ENCODE peak calls at places on chromosomes 7 and 10, in eight cellular contexts. One of them, this sample, is unnamed. For H3K4me1, the result is how much of the 10 kb centered on the place peaks cover.

GRCh38 chr7:1981201-1981877 is 251.4 kb downstream of the MAD1L1 start:
- DNase-seq in right atrium auricular region: no peak
- DNase-seq in A549: no peak
- DNase-seq in upper lobe of right lung: peak
- DNase-seq in mammary epithelial cell: no peak
- DNase-seq in heart left ventricle: no peak
- DNase-seq in breast epithelium: no peak
- DNase-seq in CD8-positive, alpha-beta T cell: no peak
- DNase-seq in this sample: no peak

GRCh38 chr10:123583639-123584418 is 82.3 kb upstream of the GPR26 start:
- DNase-seq in right atrium auricular region: peak
- DNase-seq in A549: peak
- DNase-seq in upper lobe of right lung: peak
- DNase-seq in mammary epithelial cell: peak
- DNase-seq in heart left ventricle: peak
- DNase-seq in breast epithelium: peak
- DNase-seq in CD8-positive, alpha-beta T cell: no peak
- DNase-seq in this sample: no peak

GRCh38 chr10:117005454-117006055 is 568 bp upstream of the SHTN1 start:
- DNase-seq in right atrium auricular region: no peak
- DNase-seq in A549: peak
- DNase-seq in upper lobe of right lung: no peak
- DNase-seq in mammary epithelial cell: peak
- DNase-seq in heart left ventricle: no peak
- DNase-seq in breast epithelium: peak
- DNase-seq in CD8-positive, alpha-beta T cell: no peak
- DNase-seq in this sample: no peak

GRCh38 chr7:30329706-30330105 is 45.3 kb downstream of the ZNRF2 start:
- DNase-seq in right atrium auricular region: no peak
- DNase-seq in A549: no peak
- DNase-seq in upper lobe of right lung: no peak
- DNase-seq in mammary epithelial cell: no peak
- DNase-seq in heart left ventricle: no peak
- DNase-seq in breast epithelium: no peak
- DNase-seq in CD8-positive, alpha-beta T cell: no peak
- DNase-seq in this sample: no peak

GRCh38 chr7:73682745-73683055 is 553 bp downstream of the DNAJC30 start:
- DNase-seq in right atrium auricular region: no peak
- DNase-seq in A549: no peak
- DNase-seq in upper lobe of right lung: no peak
- DNase-seq in mammary epithelial cell: peak
- DNase-seq in heart left ventricle: no peak
- DNase-seq in breast epithelium: no peak
- DNase-seq in CD8-positive, alpha-beta T cell: no peak
- DNase-seq in this sample: no peak

GRCh38 chr7:140641532-140642191 is 1.0 kb upstream of the DENND2A start:
- DNase-seq in right atrium auricular region: no peak
- DNase-seq in A549: no peak
- DNase-seq in upper lobe of right lung: no peak
- DNase-seq in mammary epithelial cell: no peak
- DNase-seq in heart left ventricle: no peak
- DNase-seq in breast epithelium: no peak
- DNase-seq in CD8-positive, alpha-beta T cell: no peak
- DNase-seq in this sample: no peak

GRCh38 chr10:84654671-84655070 is 326.3 kb downstream of the CCSER2 start:
- DNase-seq in right atrium auricular region: no peak
- DNase-seq in A549: no peak
- DNase-seq in upper lobe of right lung: no peak
- DNase-seq in mammary epithelial cell: peak
- DNase-seq in heart left ventricle: no peak
- DNase-seq in breast epithelium: no peak
- DNase-seq in CD8-positive, alpha-beta T cell: no peak
- DNase-seq in this sample: no peak

GRCh38 chr7:95478139-95479037 is 7.4 kb upstream of the ASB4 start:
- DNase-seq in right atrium auricular region: no peak
- DNase-seq in A549: peak
- DNase-seq in upper lobe of right lung: no peak
- DNase-seq in mammary epithelial cell: no peak
- DNase-seq in heart left ventricle: no peak
- DNase-seq in breast epithelium: no peak
- DNase-seq in CD8-positive, alpha-beta T cell: no peak
- DNase-seq in this sample: no peak

GRCh38 chr10:21368728-21369425 is 156.6 kb downstream of the SKIDA1 start:
- DNase-seq in right atrium auricular region: no peak
- DNase-seq in A549: no peak
- DNase-seq in upper lobe of right lung: no peak
- DNase-seq in mammary epithelial cell: peak
- DNase-seq in heart left ventricle: no peak
- DNase-seq in breast epithelium: no peak
- DNase-seq in CD8-positive, alpha-beta T cell: no peak
- DNase-seq in this sample: no peak

GRCh38 chr7:150405584-150406310 is 26.6 kb downstream of the ZNF775 start:
- DNase-seq in right atrium auricular region: no peak
- DNase-seq in A549: no peak
- DNase-seq in upper lobe of right lung: no peak
- DNase-seq in mammary epithelial cell: no peak
- DNase-seq in heart left ventricle: peak
- DNase-seq in breast epithelium: no peak
- DNase-seq in CD8-positive, alpha-beta T cell: no peak
- DNase-seq in this sample: no peak

GRCh38 chr10:52621635-52622079 is 150.9 kb downstream of the MBL2 start:
- DNase-seq in right atrium auricular region: no peak
- DNase-seq in A549: no peak
- DNase-seq in upper lobe of right lung: no peak
- DNase-seq in mammary epithelial cell: no peak
- DNase-seq in heart left ventricle: no peak
- DNase-seq in breast epithelium: no peak
- DNase-seq in CD8-positive, alpha-beta T cell: no peak
- DNase-seq in this sample: no peak

GRCh38 chr7:79434098-79434497 is 19.4 kb downstream of the MAGI2 start:
- DNase-seq in right atrium auricular region: no peak
- DNase-seq in A549: no peak
- DNase-seq in upper lobe of right lung: no peak
- DNase-seq in mammary epithelial cell: peak
- DNase-seq in heart left ventricle: no peak
- DNase-seq in breast epithelium: no peak
- DNase-seq in CD8-positive, alpha-beta T cell: no peak
- DNase-seq in this sample: no peak

GRCh38 chr7:158050441-158051371 is 536.9 kb downstream of the PTPRN2 start:
- DNase-seq in right atrium auricular region: no peak
- DNase-seq in A549: no peak
- DNase-seq in upper lobe of right lung: peak
- DNase-seq in mammary epithelial cell: no peak
- DNase-seq in heart left ventricle: no peak
- DNase-seq in breast epithelium: no peak
- DNase-seq in CD8-positive, alpha-beta T cell: no peak
- DNase-seq in this sample: no peak

GRCh38 chr10:34031410-34031809 is 696.9 kb upstream of the NRP1 start:
- DNase-seq in right atrium auricular region: peak
- DNase-seq in A549: no peak
- DNase-seq in upper lobe of right lung: no peak
- DNase-seq in mammary epithelial cell: peak
- DNase-seq in heart left ventricle: no peak
- DNase-seq in breast epithelium: peak
- DNase-seq in CD8-positive, alpha-beta T cell: no peak
- DNase-seq in this sample: no peak

GRCh38 chr10:75910032-75910431 is 478.6 kb downstream of the LRMDA start:
- DNase-seq in right atrium auricular region: no peak
- DNase-seq in A549: peak
- DNase-seq in upper lobe of right lung: no peak
- DNase-seq in mammary epithelial cell: no peak
- DNase-seq in heart left ventricle: no peak
- DNase-seq in breast epithelium: no peak
- DNase-seq in CD8-positive, alpha-beta T cell: no peak
- DNase-seq in this sample: no peak

GRCh38 chr7:4159761-4160554 is 522.1 kb upstream of the FOXK1 start:
- DNase-seq in right atrium auricular region: no peak
- DNase-seq in A549: no peak
- DNase-seq in upper lobe of right lung: no peak
- DNase-seq in mammary epithelial cell: peak
- DNase-seq in heart left ventricle: no peak
- DNase-seq in breast epithelium: no peak
- DNase-seq in CD8-positive, alpha-beta T cell: no peak
- DNase-seq in this sample: no peak
- TF ChIP-seq CTCF in right atrium auricular region: no peak
- TF ChIP-seq CTCF in A549: no peak
- TF ChIP-seq CTCF in upper lobe of right lung: no peak
- TF ChIP-seq CTCF in mammary epithelial cell: no peak
- TF ChIP-seq CTCF in heart left ventricle: no peak
- TF ChIP-seq CTCF in breast epithelium: no peak
- TF ChIP-seq CTCF in CD8-positive, alpha-beta T cell: no peak
- TF ChIP-seq CTCF in this sample: no peak

GRCh38 chr7:99126921-99127553 is 16.9 kb downstream of the SMURF1 start:
- DNase-seq in right atrium auricular region: no peak
- DNase-seq in A549: no peak
- DNase-seq in upper lobe of right lung: peak
- DNase-seq in mammary epithelial cell: no peak
- DNase-seq in heart left ventricle: no peak
- DNase-seq in breast epithelium: no peak
- DNase-seq in CD8-positive, alpha-beta T cell: no peak
- DNase-seq in this sample: no peak

GRCh38 chr7:99124636-99125504 is 19.0 kb downstream of the SMURF1 start:
- DNase-seq in right atrium auricular region: no peak
- DNase-seq in A549: no peak
- DNase-seq in upper lobe of right lung: no peak
- DNase-seq in mammary epithelial cell: no peak
- DNase-seq in heart left ventricle: no peak
- DNase-seq in breast epithelium: no peak
- DNase-seq in CD8-positive, alpha-beta T cell: no peak
- DNase-seq in this sample: no peak

GRCh38 chr7:99124236-99124635 is 19.7 kb downstream of the SMURF1 start:
- DNase-seq in right atrium auricular region: no peak
- DNase-seq in A549: no peak
- DNase-seq in upper lobe of right lung: no peak
- DNase-seq in mammary epithelial cell: no peak
- DNase-seq in heart left ventricle: no peak
- DNase-seq in breast epithelium: no peak
- DNase-seq in CD8-positive, alpha-beta T cell: no peak
- DNase-seq in this sample: no peak

GRCh38 chr7:99123571-99124033 is 20.3 kb downstream of the SMURF1 start:
- DNase-seq in right atrium auricular region: no peak
- DNase-seq in A549: peak
- DNase-seq in upper lobe of right lung: no peak
- DNase-seq in mammary epithelial cell: peak
- DNase-seq in heart left ventricle: no peak
- DNase-seq in breast epithelium: peak
- DNase-seq in CD8-positive, alpha-beta T cell: no peak
- DNase-seq in this sample: no peak

GRCh38 chr7:99125505-99125865 is 18.4 kb downstream of the SMURF1 start:
- DNase-seq in right atrium auricular region: no peak
- DNase-seq in A549: no peak
- DNase-seq in upper lobe of right lung: no peak
- DNase-seq in mammary epithelial cell: no peak
- DNase-seq in heart left ventricle: no peak
- DNase-seq in breast epithelium: no peak
- DNase-seq in CD8-positive, alpha-beta T cell: no peak
- DNase-seq in this sample: no peak
- H3K4me1 ChIP-seq in right atrium auricular region: under half
- H3K4me1 ChIP-seq in A549: half or more
- H3K4me1 ChIP-seq in upper lobe of right lung: half or more
- H3K4me1 ChIP-seq in mammary epithelial cell: under half
- H3K4me1 ChIP-seq in heart left ventricle: half or more
- H3K4me1 ChIP-seq in breast epithelium: under half
- H3K4me1 ChIP-seq in CD8-positive, alpha-beta T cell: under half
- H3K4me1 ChIP-seq in this sample: half or more

GRCh38 chr10:119025336-119025735 is 4.2 kb upstream of the NANOS1 start:
- DNase-seq in right atrium auricular region: peak
- DNase-seq in A549: no peak
- DNase-seq in upper lobe of right lung: peak
- DNase-seq in mammary epithelial cell: peak
- DNase-seq in heart left ventricle: peak
- DNase-seq in breast epithelium: peak
- DNase-seq in CD8-positive, alpha-beta T cell: no peak
- DNase-seq in this sample: no peak

GRCh38 chr10:119020627-119020946 is 8.9 kb upstream of the NANOS1 start:
- DNase-seq in right atrium auricular region: no peak
- DNase-seq in A549: no peak
- DNase-seq in upper lobe of right lung: no peak
- DNase-seq in mammary epithelial cell: peak
- DNase-seq in heart left ventricle: no peak
- DNase-seq in breast epithelium: no peak
- DNase-seq in CD8-positive, alpha-beta T cell: no peak
- DNase-seq in this sample: no peak

GRCh38 chr10:119023553-119023868 is 6.0 kb upstream of the NANOS1 start:
- DNase-seq in right atrium auricular region: no peak
- DNase-seq in A549: no peak
- DNase-seq in upper lobe of right lung: no peak
- DNase-seq in mammary epithelial cell: no peak
- DNase-seq in heart left ventricle: no peak
- DNase-seq in breast epithelium: no peak
- DNase-seq in CD8-positive, alpha-beta T cell: no peak
- DNase-seq in this sample: no peak

GRCh38 chr10:119024882-119025281 is 4.6 kb upstream of the NANOS1 start:
- DNase-seq in right atrium auricular region: no peak
- DNase-seq in A549: no peak
- DNase-seq in upper lobe of right lung: no peak
- DNase-seq in mammary epithelial cell: no peak
- DNase-seq in heart left ventricle: no peak
- DNase-seq in breast epithelium: no peak
- DNase-seq in CD8-positive, alpha-beta T cell: no peak
- DNase-seq in this sample: no peak

DNA sequence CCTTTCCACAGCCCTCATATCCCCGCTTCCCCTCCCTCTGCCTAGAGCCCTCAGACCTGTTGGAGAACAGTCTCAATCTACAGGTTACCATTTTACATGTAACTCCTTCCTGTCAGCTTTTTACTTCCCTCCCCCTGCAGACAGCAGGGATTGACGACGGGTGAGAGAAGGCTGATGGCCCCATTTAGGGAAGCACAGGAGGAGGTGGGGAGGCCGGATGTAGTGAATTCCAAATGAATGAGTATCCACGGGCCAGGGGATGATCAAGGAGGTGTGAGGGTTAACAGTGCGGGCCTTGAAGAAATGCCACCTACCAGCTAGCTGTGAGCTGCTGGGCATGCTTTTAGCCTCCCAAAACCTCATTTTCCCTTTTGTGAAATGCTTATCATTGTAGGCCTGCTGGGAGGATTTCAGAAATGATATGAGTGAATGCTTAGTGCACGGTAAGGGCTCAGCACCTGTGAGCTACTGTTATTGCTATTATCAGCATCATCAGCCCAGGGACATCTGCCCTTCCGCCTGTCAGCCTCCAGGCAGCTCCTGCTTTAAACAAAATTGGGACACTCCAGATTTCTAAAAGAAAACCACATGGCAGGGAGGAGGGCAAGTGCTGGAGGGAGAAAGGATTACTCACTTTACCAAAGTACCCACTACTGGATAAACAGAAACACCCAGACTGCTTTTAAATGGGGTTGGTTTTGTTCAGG is 6.5 kb upstream of the NANOS1 start:
- DNase-seq in right atrium auricular region: no peak
- DNase-seq in A549: no peak
- DNase-seq in upper lobe of right lung: no peak
- DNase-seq in mammary epithelial cell: peak
- DNase-seq in heart left ventricle: no peak
- DNase-seq in breast epithelium: no peak
- DNase-seq in CD8-positive, alpha-beta T cell: no peak
- DNase-seq in this sample: no peak
- TF ChIP-seq CTCF in right atrium auricular region: no peak
- TF ChIP-seq CTCF in A549: no peak
- TF ChIP-seq CTCF in upper lobe of right lung: no peak
- TF ChIP-seq CTCF in mammary epithelial cell: no peak
- TF ChIP-seq CTCF in heart left ventricle: no peak
- TF ChIP-seq CTCF in breast epithelium: no peak
- TF ChIP-seq CTCF in CD8-positive, alpha-beta T cell: no peak
- TF ChIP-seq CTCF in this sample: no peak

GRCh38 chr10:115981056-115981455 is 291.9 kb downstream of the GFRA1 start:
- DNase-seq in right atrium auricular region: no peak
- DNase-seq in A549: no peak
- DNase-seq in upper lobe of right lung: no peak
- DNase-seq in mammary epithelial cell: no peak
- DNase-seq in heart left ventricle: no peak
- DNase-seq in breast epithelium: no peak
- DNase-seq in CD8-positive, alpha-beta T cell: no peak
- DNase-seq in this sample: no peak
- H3K4me1 ChIP-seq in right atrium auricular region: under half
- H3K4me1 ChIP-seq in A549: under half
- H3K4me1 ChIP-seq in upper lobe of right lung: under half
- H3K4me1 ChIP-seq in mammary epithelial cell: under half
- H3K4me1 ChIP-seq in heart left ventricle: under half
- H3K4me1 ChIP-seq in breast epithelium: under half
- H3K4me1 ChIP-seq in CD8-positive, alpha-beta T cell: under half
- H3K4me1 ChIP-seq in this sample: under half